ENCODE peak calls at places on chromosomes 12 and 14, in six cellular contexts. W, Q, G, J, U and C are unnamed samples. For H3K79me2, the result is how much of the 10 kb centered on the place peaks cover.

GRCh38 chr12:27970981-27971489 is 1.5 kb downstream of the PTHLH start:
- DNase-seq in W (peak), Q (no peak), G (no peak), J (peak), U (peak), C (peak)

GRCh38 chr12:128052341-128052740 is 214.6 kb upstream of the TMEM132C start:
- DNase-seq in W (no peak), Q (no peak), G (no peak), J (no peak), U (no peak), C (peak)

GRCh38 chr12:110234197-110235154 is 46.6 kb upstream of the ATP2A2 start:
- DNase-seq in W (peak), Q (no peak), G (no peak), J (peak), U (no peak), C (no peak)

GRCh38 chr14:96986701-96987474 is 189.7 kb downstream of the VRK1 start:
- DNase-seq in W (no peak), Q (no peak), G (no peak), J (no peak), U (no peak), C (no peak)

GRCh38 chr14:95545769-95546168 is 10.9 kb downstream of the GLRX5 start:
- DNase-seq in W (peak), Q (peak), G (no peak), J (peak), U (no peak), C (peak)

GRCh38 chr12:89657090-89657489 is 51.5 kb downstream of the ATP2B1 start:
- DNase-seq in W (no peak), Q (no peak), G (no peak), J (no peak), U (no peak), C (no peak)

GRCh38 chr14:99515301-99516155 is 34.3 kb downstream of the CCNK start:
- DNase-seq in W (no peak), Q (no peak), G (no peak), J (no peak), U (no peak), C (no peak)

GRCh38 chr12:27284751-27285150 is 40.7 kb downstream of the STK38L start:
- DNase-seq in W (peak), Q (no peak), G (no peak), J (peak), U (no peak), C (peak)

GRCh38 chr14:69693145-69693544 is 73.8 kb upstream of the SRSF5 start:
- DNase-seq in W (peak), Q (no peak), G (no peak), J (no peak), U (peak), C (no peak)

GRCh38 chr14:67618617-67619063 is 1.1 kb upstream of the ARG2 start:
- DNase-seq in W (peak), Q (peak), G (peak), J (peak), U (peak), C (peak)

GRCh38 chr12:43111608-43112007 is 440.4 kb downstream of the ADAMTS20 start:
- DNase-seq in W (no peak), Q (no peak), G (no peak), J (no peak), U (no peak), C (peak)

GRCh38 chr14:99517643-99518381 is 36.6 kb downstream of the CCNK start:
- DNase-seq in W (no peak), Q (no peak), G (no peak), J (no peak), U (no peak), C (no peak)

GRCh38 chr14:21987937-21988336 is 314.3 kb upstream of the OR4E1 start:
- DNase-seq in W (peak), Q (peak), G (peak), J (peak), U (peak), C (no peak)

GRCh38 chr12:57095440-57095839 is 6.5 kb downstream of the NAB2 start:
- DNase-seq in W (no peak), Q (no peak), G (no peak), J (no peak), U (no peak), C (no peak)

GRCh38 chr12:50333441-50333840 is 50.1 kb upstream of the LIMA1 start:
- DNase-seq in W (no peak), Q (no peak), G (no peak), J (peak), U (no peak), C (peak)

GRCh38 chr12:104050436-104050835 is 449 bp upstream of the GLT8D2 start:
- DNase-seq in W (no peak), Q (no peak), G (no peak), J (peak), U (no peak), C (no peak)

GRCh38 chr14:89575386-89576061 is 158.5 kb upstream of the FOXN3 start:
- DNase-seq in W (no peak), Q (no peak), G (no peak), J (no peak), U (no peak), C (no peak)

GRCh38 chr14:104370256-104370870 is 209.2 kb upstream of the C14orf180 start:
- DNase-seq in W (no peak), Q (no peak), G (peak), J (no peak), U (peak), C (no peak)

DNA sequence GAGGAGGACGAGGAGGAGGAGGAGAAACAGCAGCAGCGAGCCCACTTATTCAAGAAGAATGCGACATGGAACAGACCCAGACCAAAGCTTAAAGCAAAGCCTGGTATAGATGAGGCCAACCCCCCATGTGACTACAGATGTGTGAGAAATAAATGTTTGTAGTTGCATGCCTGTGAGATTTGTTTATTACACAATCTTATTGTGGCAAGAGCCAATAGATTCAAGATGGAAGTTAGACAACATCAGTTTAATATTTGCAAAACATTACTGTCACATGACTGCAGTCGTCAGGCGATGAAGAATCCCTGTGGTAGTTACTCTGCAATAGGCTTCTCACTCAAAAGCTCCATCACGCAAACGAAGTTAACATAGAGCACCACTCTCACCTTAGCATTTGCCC is 17.2 kb upstream of the SLC35F4 start:
- DNase-seq in W (no peak), Q (no peak), G (no peak), J (peak), U (no peak), C (no peak)
- H3K9ac ChIP-seq in W (no peak), Q (no peak), G (no peak), J (no peak), U (no peak), C (no peak)

GRCh38 chr14:101851716-101852395 is 90.3 kb downstream of the PPP2R5C start:
- DNase-seq in W (no peak), Q (no peak), G (no peak), J (no peak), U (no peak), C (no peak)
- H3K79me2 ChIP-seq in W (half or more), Q (half or more), G (under half), J (half or more), U (half or more), C (half or more)

GRCh38 chr14:32578181-32578580 is 249.1 kb downstream of the AKAP6 start:
- DNase-seq in W (no peak), Q (no peak), G (no peak), J (no peak), U (no peak), C (no peak)
- H2AFZ ChIP-seq in W (no peak), Q (no peak), G (no peak), J (no peak), U (no peak), C (no peak)

DNA sequence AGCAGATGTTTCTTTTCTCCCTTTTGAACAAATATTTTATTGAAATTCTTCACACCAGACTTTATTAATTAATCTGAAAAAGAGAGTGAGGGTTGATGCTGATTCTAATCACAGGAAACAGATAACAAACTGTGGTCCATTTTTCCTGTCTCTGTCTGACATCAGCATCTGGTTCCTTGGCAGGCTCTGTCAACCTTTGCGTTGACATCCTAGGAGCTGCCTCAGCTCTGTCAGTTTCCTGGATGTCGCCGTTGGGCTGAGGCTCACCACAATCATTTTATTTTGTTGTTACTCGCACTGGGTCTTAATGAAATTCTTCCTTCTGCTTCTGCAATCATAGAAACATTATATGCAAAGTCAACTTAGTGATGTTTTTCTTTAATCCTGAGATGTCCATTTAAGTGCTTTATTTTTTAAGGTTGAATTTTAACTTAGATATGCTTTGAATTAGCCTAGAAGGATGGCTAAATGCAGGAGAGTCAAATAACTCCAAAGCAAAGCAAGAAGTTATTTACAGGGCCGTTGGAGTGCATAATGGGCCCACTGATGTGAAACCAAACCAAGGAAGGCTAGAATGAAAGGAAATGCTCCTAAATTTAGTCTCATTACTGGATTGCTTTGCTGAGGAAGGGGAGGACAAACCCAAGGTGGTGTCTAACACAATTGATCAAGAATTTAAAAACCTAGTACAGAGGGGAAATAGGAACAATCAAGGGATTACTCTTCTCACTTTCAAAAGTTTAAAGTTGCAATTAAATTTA is 542.4 kb downstream of the FLRT2 start:
- DNase-seq in W (no peak), Q (no peak), G (no peak), J (no peak), U (no peak), C (no peak)
- H3K9ac ChIP-seq in W (no peak), Q (no peak), G (no peak), J (no peak), U (no peak), C (no peak)